ENCODE peak calls at places on chromosomes 16 and 17, in ten cellular contexts. One of them, this sample, is unnamed.

GRCh38 chr16:24275413-24275812 is 19.3 kb downstream of the CACNG3 start:
- DNase-seq in stimulated activated CD8-positive, alpha-beta memory T cell treated with anti-CD3 and anti-CD28 coated beads, Interleukin-4, amount 100 ng/mL, for 24 hours: no peak
- DNase-seq in stimulated activated CD4-positive, alpha-beta T cell treated with anti-CD3 and anti-CD28 coated beads, Interleukin-2, amount 100 ng/mL, for 4 hours: no peak
- DNase-seq in activated gamma-delta T cell treated with anti-CD3 and anti-CD28 coated beads, Interleukin-2, amount 50 U/mL, for 16 hours: no peak
- DNase-seq in AML-193: no peak
- DNase-seq in GM18507: no peak
- DNase-seq in activated CD4-positive, alpha-beta T cell treated with anti-CD3 and anti-CD28 coated beads for 48 hours: no peak
- DNase-seq in T-helper 17 cell: no peak
- DNase-seq in smooth muscle cell of the brain vasculature: no peak
- DNase-seq in skeletal muscle cell: no peak
- DNase-seq in this sample: no peak

GRCh38 chr16:29154676-29155121 is 169.8 kb downstream of the LAT start:
- DNase-seq in stimulated activated CD8-positive, alpha-beta memory T cell treated with anti-CD3 and anti-CD28 coated beads, Interleukin-4, amount 100 ng/mL, for 24 hours: no peak
- DNase-seq in stimulated activated CD4-positive, alpha-beta T cell treated with anti-CD3 and anti-CD28 coated beads, Interleukin-2, amount 100 ng/mL, for 4 hours: no peak
- DNase-seq in activated gamma-delta T cell treated with anti-CD3 and anti-CD28 coated beads, Interleukin-2, amount 50 U/mL, for 16 hours: no peak
- DNase-seq in AML-193: no peak
- DNase-seq in GM18507: no peak
- DNase-seq in activated CD4-positive, alpha-beta T cell treated with anti-CD3 and anti-CD28 coated beads for 48 hours: peak
- DNase-seq in T-helper 17 cell: no peak
- DNase-seq in smooth muscle cell of the brain vasculature: no peak
- DNase-seq in skeletal muscle cell: no peak
- DNase-seq in this sample: no peak

GRCh38 chr16:66774981-66775380 is 23.6 kb upstream of the DYNC1LI2 start:
- DNase-seq in stimulated activated CD8-positive, alpha-beta memory T cell treated with anti-CD3 and anti-CD28 coated beads, Interleukin-4, amount 100 ng/mL, for 24 hours: no peak
- DNase-seq in stimulated activated CD4-positive, alpha-beta T cell treated with anti-CD3 and anti-CD28 coated beads, Interleukin-2, amount 100 ng/mL, for 4 hours: no peak
- DNase-seq in activated gamma-delta T cell treated with anti-CD3 and anti-CD28 coated beads, Interleukin-2, amount 50 U/mL, for 16 hours: no peak
- DNase-seq in AML-193: no peak
- DNase-seq in GM18507: no peak
- DNase-seq in activated CD4-positive, alpha-beta T cell treated with anti-CD3 and anti-CD28 coated beads for 48 hours: no peak
- DNase-seq in T-helper 17 cell: no peak
- DNase-seq in smooth muscle cell of the brain vasculature: no peak
- DNase-seq in skeletal muscle cell: no peak
- DNase-seq in this sample: no peak

GRCh38 chr17:13135496-13135895 is 117.7 kb upstream of the ELAC2 start:
- DNase-seq in stimulated activated CD8-positive, alpha-beta memory T cell treated with anti-CD3 and anti-CD28 coated beads, Interleukin-4, amount 100 ng/mL, for 24 hours: no peak
- DNase-seq in stimulated activated CD4-positive, alpha-beta T cell treated with anti-CD3 and anti-CD28 coated beads, Interleukin-2, amount 100 ng/mL, for 4 hours: no peak
- DNase-seq in activated gamma-delta T cell treated with anti-CD3 and anti-CD28 coated beads, Interleukin-2, amount 50 U/mL, for 16 hours: no peak
- DNase-seq in AML-193: no peak
- DNase-seq in GM18507: no peak
- DNase-seq in activated CD4-positive, alpha-beta T cell treated with anti-CD3 and anti-CD28 coated beads for 48 hours: no peak
- DNase-seq in T-helper 17 cell: no peak
- DNase-seq in smooth muscle cell of the brain vasculature: no peak
- DNase-seq in skeletal muscle cell: no peak
- DNase-seq in this sample: no peak

GRCh38 chr17:43814714-43815113 is 18.2 kb downstream of the MPP3 start:
- DNase-seq in stimulated activated CD8-positive, alpha-beta memory T cell treated with anti-CD3 and anti-CD28 coated beads, Interleukin-4, amount 100 ng/mL, for 24 hours: no peak
- DNase-seq in stimulated activated CD4-positive, alpha-beta T cell treated with anti-CD3 and anti-CD28 coated beads, Interleukin-2, amount 100 ng/mL, for 4 hours: no peak
- DNase-seq in activated gamma-delta T cell treated with anti-CD3 and anti-CD28 coated beads, Interleukin-2, amount 50 U/mL, for 16 hours: no peak
- DNase-seq in AML-193: no peak
- DNase-seq in GM18507: no peak
- DNase-seq in activated CD4-positive, alpha-beta T cell treated with anti-CD3 and anti-CD28 coated beads for 48 hours: no peak
- DNase-seq in T-helper 17 cell: no peak
- DNase-seq in smooth muscle cell of the brain vasculature: peak
- DNase-seq in skeletal muscle cell: peak
- DNase-seq in this sample: no peak

GRCh38 chr17:82772026-82772425 is 20.2 kb downstream of the TBCD start:
- DNase-seq in stimulated activated CD8-positive, alpha-beta memory T cell treated with anti-CD3 and anti-CD28 coated beads, Interleukin-4, amount 100 ng/mL, for 24 hours: no peak
- DNase-seq in stimulated activated CD4-positive, alpha-beta T cell treated with anti-CD3 and anti-CD28 coated beads, Interleukin-2, amount 100 ng/mL, for 4 hours: no peak
- DNase-seq in activated gamma-delta T cell treated with anti-CD3 and anti-CD28 coated beads, Interleukin-2, amount 50 U/mL, for 16 hours: no peak
- DNase-seq in AML-193: no peak
- DNase-seq in GM18507: no peak
- DNase-seq in activated CD4-positive, alpha-beta T cell treated with anti-CD3 and anti-CD28 coated beads for 48 hours: no peak
- DNase-seq in T-helper 17 cell: no peak
- DNase-seq in smooth muscle cell of the brain vasculature: no peak
- DNase-seq in skeletal muscle cell: no peak
- DNase-seq in this sample: no peak

GRCh38 chr16:1782408-1783247 is at the start of the genes NUBP2 and SPSB3:
- DNase-seq in stimulated activated CD8-positive, alpha-beta memory T cell treated with anti-CD3 and anti-CD28 coated beads, Interleukin-4, amount 100 ng/mL, for 24 hours: peak
- DNase-seq in stimulated activated CD4-positive, alpha-beta T cell treated with anti-CD3 and anti-CD28 coated beads, Interleukin-2, amount 100 ng/mL, for 4 hours: peak
- DNase-seq in activated gamma-delta T cell treated with anti-CD3 and anti-CD28 coated beads, Interleukin-2, amount 50 U/mL, for 16 hours: peak
- DNase-seq in AML-193: peak
- DNase-seq in GM18507: peak
- DNase-seq in activated CD4-positive, alpha-beta T cell treated with anti-CD3 and anti-CD28 coated beads for 48 hours: peak
- DNase-seq in T-helper 17 cell: peak
- DNase-seq in smooth muscle cell of the brain vasculature: peak
- DNase-seq in skeletal muscle cell: peak
- DNase-seq in this sample: peak

GRCh38 chr17:2050246-2050866 is 4.5 kb upstream of the HIC1 start:
- DNase-seq in stimulated activated CD8-positive, alpha-beta memory T cell treated with anti-CD3 and anti-CD28 coated beads, Interleukin-4, amount 100 ng/mL, for 24 hours: peak
- DNase-seq in stimulated activated CD4-positive, alpha-beta T cell treated with anti-CD3 and anti-CD28 coated beads, Interleukin-2, amount 100 ng/mL, for 4 hours: peak
- DNase-seq in activated gamma-delta T cell treated with anti-CD3 and anti-CD28 coated beads, Interleukin-2, amount 50 U/mL, for 16 hours: peak
- DNase-seq in AML-193: no peak
- DNase-seq in GM18507: no peak
- DNase-seq in activated CD4-positive, alpha-beta T cell treated with anti-CD3 and anti-CD28 coated beads for 48 hours: peak
- DNase-seq in T-helper 17 cell: peak
- DNase-seq in smooth muscle cell of the brain vasculature: no peak
- DNase-seq in skeletal muscle cell: no peak
- DNase-seq in this sample: peak

GRCh38 chr16:31181102-31181830 is 1.3 kb downstream of the FUS start:
- DNase-seq in stimulated activated CD8-positive, alpha-beta memory T cell treated with anti-CD3 and anti-CD28 coated beads, Interleukin-4, amount 100 ng/mL, for 24 hours: no peak
- DNase-seq in stimulated activated CD4-positive, alpha-beta T cell treated with anti-CD3 and anti-CD28 coated beads, Interleukin-2, amount 100 ng/mL, for 4 hours: no peak
- DNase-seq in activated gamma-delta T cell treated with anti-CD3 and anti-CD28 coated beads, Interleukin-2, amount 50 U/mL, for 16 hours: no peak
- DNase-seq in AML-193: peak
- DNase-seq in GM18507: no peak
- DNase-seq in activated CD4-positive, alpha-beta T cell treated with anti-CD3 and anti-CD28 coated beads for 48 hours: peak
- DNase-seq in T-helper 17 cell: no peak
- DNase-seq in smooth muscle cell of the brain vasculature: no peak
- DNase-seq in skeletal muscle cell: no peak
- DNase-seq in this sample: peak

GRCh38 chr17:5000237-5000639 is 2.5 kb downstream of the KIF1C start:
- DNase-seq in stimulated activated CD8-positive, alpha-beta memory T cell treated with anti-CD3 and anti-CD28 coated beads, Interleukin-4, amount 100 ng/mL, for 24 hours: no peak
- DNase-seq in stimulated activated CD4-positive, alpha-beta T cell treated with anti-CD3 and anti-CD28 coated beads, Interleukin-2, amount 100 ng/mL, for 4 hours: no peak
- DNase-seq in activated gamma-delta T cell treated with anti-CD3 and anti-CD28 coated beads, Interleukin-2, amount 50 U/mL, for 16 hours: no peak
- DNase-seq in AML-193: no peak
- DNase-seq in GM18507: no peak
- DNase-seq in activated CD4-positive, alpha-beta T cell treated with anti-CD3 and anti-CD28 coated beads for 48 hours: no peak
- DNase-seq in T-helper 17 cell: no peak
- DNase-seq in smooth muscle cell of the brain vasculature: no peak
- DNase-seq in skeletal muscle cell: no peak
- DNase-seq in this sample: no peak

GRCh38 chr16:54774768-54775167 is 155.9 kb upstream of the IRX5 start:
- DNase-seq in stimulated activated CD8-positive, alpha-beta memory T cell treated with anti-CD3 and anti-CD28 coated beads, Interleukin-4, amount 100 ng/mL, for 24 hours: no peak
- DNase-seq in stimulated activated CD4-positive, alpha-beta T cell treated with anti-CD3 and anti-CD28 coated beads, Interleukin-2, amount 100 ng/mL, for 4 hours: no peak
- DNase-seq in activated gamma-delta T cell treated with anti-CD3 and anti-CD28 coated beads, Interleukin-2, amount 50 U/mL, for 16 hours: no peak
- DNase-seq in AML-193: no peak
- DNase-seq in GM18507: no peak
- DNase-seq in activated CD4-positive, alpha-beta T cell treated with anti-CD3 and anti-CD28 coated beads for 48 hours: no peak
- DNase-seq in T-helper 17 cell: no peak
- DNase-seq in smooth muscle cell of the brain vasculature: no peak
- DNase-seq in skeletal muscle cell: no peak
- DNase-seq in this sample: no peak

GRCh38 chr17:49063652-49064051 is 66.5 kb downstream of the IGF2BP1 start:
- DNase-seq in stimulated activated CD8-positive, alpha-beta memory T cell treated with anti-CD3 and anti-CD28 coated beads, Interleukin-4, amount 100 ng/mL, for 24 hours: no peak
- DNase-seq in stimulated activated CD4-positive, alpha-beta T cell treated with anti-CD3 and anti-CD28 coated beads, Interleukin-2, amount 100 ng/mL, for 4 hours: no peak
- DNase-seq in activated gamma-delta T cell treated with anti-CD3 and anti-CD28 coated beads, Interleukin-2, amount 50 U/mL, for 16 hours: no peak
- DNase-seq in AML-193: no peak
- DNase-seq in GM18507: no peak
- DNase-seq in activated CD4-positive, alpha-beta T cell treated with anti-CD3 and anti-CD28 coated beads for 48 hours: no peak
- DNase-seq in T-helper 17 cell: no peak
- DNase-seq in smooth muscle cell of the brain vasculature: no peak
- DNase-seq in skeletal muscle cell: no peak
- DNase-seq in this sample: no peak

GRCh38 chr17:58176200-58176599 is 9.4 kb downstream of the OR4D2 start:
- DNase-seq in stimulated activated CD8-positive, alpha-beta memory T cell treated with anti-CD3 and anti-CD28 coated beads, Interleukin-4, amount 100 ng/mL, for 24 hours: no peak
- DNase-seq in stimulated activated CD4-positive, alpha-beta T cell treated with anti-CD3 and anti-CD28 coated beads, Interleukin-2, amount 100 ng/mL, for 4 hours: no peak
- DNase-seq in activated gamma-delta T cell treated with anti-CD3 and anti-CD28 coated beads, Interleukin-2, amount 50 U/mL, for 16 hours: no peak
- DNase-seq in AML-193: no peak
- DNase-seq in GM18507: no peak
- DNase-seq in activated CD4-positive, alpha-beta T cell treated with anti-CD3 and anti-CD28 coated beads for 48 hours: no peak
- DNase-seq in T-helper 17 cell: no peak
- DNase-seq in smooth muscle cell of the brain vasculature: no peak
- DNase-seq in skeletal muscle cell: no peak
- DNase-seq in this sample: no peak

GRCh38 chr17:68288375-68288774 is 2.6 kb downstream of the SLC16A6 start:
- DNase-seq in stimulated activated CD8-positive, alpha-beta memory T cell treated with anti-CD3 and anti-CD28 coated beads, Interleukin-4, amount 100 ng/mL, for 24 hours: no peak
- DNase-seq in stimulated activated CD4-positive, alpha-beta T cell treated with anti-CD3 and anti-CD28 coated beads, Interleukin-2, amount 100 ng/mL, for 4 hours: no peak
- DNase-seq in activated gamma-delta T cell treated with anti-CD3 and anti-CD28 coated beads, Interleukin-2, amount 50 U/mL, for 16 hours: no peak
- DNase-seq in AML-193: peak
- DNase-seq in GM18507: peak
- DNase-seq in activated CD4-positive, alpha-beta T cell treated with anti-CD3 and anti-CD28 coated beads for 48 hours: no peak
- DNase-seq in T-helper 17 cell: no peak
- DNase-seq in smooth muscle cell of the brain vasculature: no peak
- DNase-seq in skeletal muscle cell: no peak
- DNase-seq in this sample: no peak

GRCh38 chr16:2507052-2507678 is 6.6 kb upstream of the ATP6V0C start:
- DNase-seq in stimulated activated CD8-positive, alpha-beta memory T cell treated with anti-CD3 and anti-CD28 coated beads, Interleukin-4, amount 100 ng/mL, for 24 hours: no peak
- DNase-seq in stimulated activated CD4-positive, alpha-beta T cell treated with anti-CD3 and anti-CD28 coated beads, Interleukin-2, amount 100 ng/mL, for 4 hours: no peak
- DNase-seq in activated gamma-delta T cell treated with anti-CD3 and anti-CD28 coated beads, Interleukin-2, amount 50 U/mL, for 16 hours: no peak
- DNase-seq in AML-193: no peak
- DNase-seq in GM18507: no peak
- DNase-seq in activated CD4-positive, alpha-beta T cell treated with anti-CD3 and anti-CD28 coated beads for 48 hours: no peak
- DNase-seq in T-helper 17 cell: no peak
- DNase-seq in smooth muscle cell of the brain vasculature: no peak
- DNase-seq in skeletal muscle cell: no peak
- DNase-seq in this sample: no peak

GRCh38 chr16:79808731-79809130 is 208.2 kb upstream of the MAF start:
- DNase-seq in stimulated activated CD8-positive, alpha-beta memory T cell treated with anti-CD3 and anti-CD28 coated beads, Interleukin-4, amount 100 ng/mL, for 24 hours: no peak
- DNase-seq in stimulated activated CD4-positive, alpha-beta T cell treated with anti-CD3 and anti-CD28 coated beads, Interleukin-2, amount 100 ng/mL, for 4 hours: no peak
- DNase-seq in activated gamma-delta T cell treated with anti-CD3 and anti-CD28 coated beads, Interleukin-2, amount 50 U/mL, for 16 hours: no peak
- DNase-seq in AML-193: no peak
- DNase-seq in GM18507: no peak
- DNase-seq in activated CD4-positive, alpha-beta T cell treated with anti-CD3 and anti-CD28 coated beads for 48 hours: no peak
- DNase-seq in T-helper 17 cell: no peak
- DNase-seq in smooth muscle cell of the brain vasculature: no peak
- DNase-seq in skeletal muscle cell: no peak
- DNase-seq in this sample: no peak

GRCh38 chr17:11144358-11145233 is 96.4 kb upstream of the SHISA6 start:
- DNase-seq in stimulated activated CD8-positive, alpha-beta memory T cell treated with anti-CD3 and anti-CD28 coated beads, Interleukin-4, amount 100 ng/mL, for 24 hours: no peak
- DNase-seq in stimulated activated CD4-positive, alpha-beta T cell treated with anti-CD3 and anti-CD28 coated beads, Interleukin-2, amount 100 ng/mL, for 4 hours: no peak
- DNase-seq in activated gamma-delta T cell treated with anti-CD3 and anti-CD28 coated beads, Interleukin-2, amount 50 U/mL, for 16 hours: no peak
- DNase-seq in AML-193: no peak
- DNase-seq in GM18507: no peak
- DNase-seq in activated CD4-positive, alpha-beta T cell treated with anti-CD3 and anti-CD28 coated beads for 48 hours: peak
- DNase-seq in T-helper 17 cell: no peak
- DNase-seq in smooth muscle cell of the brain vasculature: no peak
- DNase-seq in skeletal muscle cell: no peak
- DNase-seq in this sample: no peak

GRCh38 chr17:7340179-7340578 is 3.9 kb downstream of the ACAP1 start:
- DNase-seq in stimulated activated CD8-positive, alpha-beta memory T cell treated with anti-CD3 and anti-CD28 coated beads, Interleukin-4, amount 100 ng/mL, for 24 hours: no peak
- DNase-seq in stimulated activated CD4-positive, alpha-beta T cell treated with anti-CD3 and anti-CD28 coated beads, Interleukin-2, amount 100 ng/mL, for 4 hours: no peak
- DNase-seq in activated gamma-delta T cell treated with anti-CD3 and anti-CD28 coated beads, Interleukin-2, amount 50 U/mL, for 16 hours: no peak
- DNase-seq in AML-193: no peak
- DNase-seq in GM18507: no peak
- DNase-seq in activated CD4-positive, alpha-beta T cell treated with anti-CD3 and anti-CD28 coated beads for 48 hours: no peak
- DNase-seq in T-helper 17 cell: no peak
- DNase-seq in smooth muscle cell of the brain vasculature: no peak
- DNase-seq in skeletal muscle cell: no peak
- DNase-seq in this sample: no peak

GRCh38 chr16:85089485-85089884 is 22.8 kb downstream of the CIBAR2 start:
- DNase-seq in stimulated activated CD8-positive, alpha-beta memory T cell treated with anti-CD3 and anti-CD28 coated beads, Interleukin-4, amount 100 ng/mL, for 24 hours: no peak
- DNase-seq in stimulated activated CD4-positive, alpha-beta T cell treated with anti-CD3 and anti-CD28 coated beads, Interleukin-2, amount 100 ng/mL, for 4 hours: no peak
- DNase-seq in activated gamma-delta T cell treated with anti-CD3 and anti-CD28 coated beads, Interleukin-2, amount 50 U/mL, for 16 hours: no peak
- DNase-seq in AML-193: no peak
- DNase-seq in GM18507: no peak
- DNase-seq in activated CD4-positive, alpha-beta T cell treated with anti-CD3 and anti-CD28 coated beads for 48 hours: no peak
- DNase-seq in T-helper 17 cell: no peak
- DNase-seq in smooth muscle cell of the brain vasculature: no peak
- DNase-seq in skeletal muscle cell: no peak
- DNase-seq in this sample: no peak

GRCh38 chr17:17412331-17412730 is 64.5 kb upstream of the MED9 start:
- DNase-seq in stimulated activated CD8-positive, alpha-beta memory T cell treated with anti-CD3 and anti-CD28 coated beads, Interleukin-4, amount 100 ng/mL, for 24 hours: no peak
- DNase-seq in stimulated activated CD4-positive, alpha-beta T cell treated with anti-CD3 and anti-CD28 coated beads, Interleukin-2, amount 100 ng/mL, for 4 hours: no peak
- DNase-seq in activated gamma-delta T cell treated with anti-CD3 and anti-CD28 coated beads, Interleukin-2, amount 50 U/mL, for 16 hours: no peak
- DNase-seq in AML-193: no peak
- DNase-seq in GM18507: no peak
- DNase-seq in activated CD4-positive, alpha-beta T cell treated with anti-CD3 and anti-CD28 coated beads for 48 hours: no peak
- DNase-seq in T-helper 17 cell: no peak
- DNase-seq in smooth muscle cell of the brain vasculature: no peak
- DNase-seq in skeletal muscle cell: peak
- DNase-seq in this sample: no peak

GRCh38 chr17:79026345-79027273 is 2.6 kb downstream of the C1QTNF1 start:
- DNase-seq in stimulated activated CD8-positive, alpha-beta memory T cell treated with anti-CD3 and anti-CD28 coated beads, Interleukin-4, amount 100 ng/mL, for 24 hours: no peak
- DNase-seq in stimulated activated CD4-positive, alpha-beta T cell treated with anti-CD3 and anti-CD28 coated beads, Interleukin-2, amount 100 ng/mL, for 4 hours: no peak
- DNase-seq in activated gamma-delta T cell treated with anti-CD3 and anti-CD28 coated beads, Interleukin-2, amount 50 U/mL, for 16 hours: no peak
- DNase-seq in AML-193: no peak
- DNase-seq in GM18507: no peak
- DNase-seq in activated CD4-positive, alpha-beta T cell treated with anti-CD3 and anti-CD28 coated beads for 48 hours: no peak
- DNase-seq in T-helper 17 cell: no peak
- DNase-seq in smooth muscle cell of the brain vasculature: no peak
- DNase-seq in skeletal muscle cell: no peak
- DNase-seq in this sample: no peak

GRCh38 chr16:14353340-14353739 is 276.7 kb downstream of the PARN start:
- DNase-seq in stimulated activated CD8-positive, alpha-beta memory T cell treated with anti-CD3 and anti-CD28 coated beads, Interleukin-4, amount 100 ng/mL, for 24 hours: no peak
- DNase-seq in stimulated activated CD4-positive, alpha-beta T cell treated with anti-CD3 and anti-CD28 coated beads, Interleukin-2, amount 100 ng/mL, for 4 hours: no peak
- DNase-seq in activated gamma-delta T cell treated with anti-CD3 and anti-CD28 coated beads, Interleukin-2, amount 50 U/mL, for 16 hours: no peak
- DNase-seq in AML-193: no peak
- DNase-seq in GM18507: no peak
- DNase-seq in activated CD4-positive, alpha-beta T cell treated with anti-CD3 and anti-CD28 coated beads for 48 hours: no peak
- DNase-seq in T-helper 17 cell: no peak
- DNase-seq in smooth muscle cell of the brain vasculature: no peak
- DNase-seq in skeletal muscle cell: no peak
- DNase-seq in this sample: no peak

GRCh38 chr17:20300399-20301037 is 166.8 kb downstream of the LGALS9B start:
- DNase-seq in stimulated activated CD8-positive, alpha-beta memory T cell treated with anti-CD3 and anti-CD28 coated beads, Interleukin-4, amount 100 ng/mL, for 24 hours: no peak
- DNase-seq in stimulated activated CD4-positive, alpha-beta T cell treated with anti-CD3 and anti-CD28 coated beads, Interleukin-2, amount 100 ng/mL, for 4 hours: no peak
- DNase-seq in activated gamma-delta T cell treated with anti-CD3 and anti-CD28 coated beads, Interleukin-2, amount 50 U/mL, for 16 hours: no peak
- DNase-seq in AML-193: no peak
- DNase-seq in GM18507: no peak
- DNase-seq in activated CD4-positive, alpha-beta T cell treated with anti-CD3 and anti-CD28 coated beads for 48 hours: no peak
- DNase-seq in T-helper 17 cell: no peak
- DNase-seq in smooth muscle cell of the brain vasculature: no peak
- DNase-seq in skeletal muscle cell: peak
- DNase-seq in this sample: no peak

GRCh38 chr16:81875461-81875860 is 96.4 kb downstream of the PLCG2 start:
- DNase-seq in stimulated activated CD8-positive, alpha-beta memory T cell treated with anti-CD3 and anti-CD28 coated beads, Interleukin-4, amount 100 ng/mL, for 24 hours: no peak
- DNase-seq in stimulated activated CD4-positive, alpha-beta T cell treated with anti-CD3 and anti-CD28 coated beads, Interleukin-2, amount 100 ng/mL, for 4 hours: no peak
- DNase-seq in activated gamma-delta T cell treated with anti-CD3 and anti-CD28 coated beads, Interleukin-2, amount 50 U/mL, for 16 hours: no peak
- DNase-seq in AML-193: no peak
- DNase-seq in GM18507: no peak
- DNase-seq in activated CD4-positive, alpha-beta T cell treated with anti-CD3 and anti-CD28 coated beads for 48 hours: no peak
- DNase-seq in T-helper 17 cell: no peak
- DNase-seq in smooth muscle cell of the brain vasculature: no peak
- DNase-seq in skeletal muscle cell: no peak
- DNase-seq in this sample: no peak

GRCh38 chr16:10941127-10941933 is 938 bp downstream of the DEXI start:
- DNase-seq in stimulated activated CD8-positive, alpha-beta memory T cell treated with anti-CD3 and anti-CD28 coated beads, Interleukin-4, amount 100 ng/mL, for 24 hours: no peak
- DNase-seq in stimulated activated CD4-positive, alpha-beta T cell treated with anti-CD3 and anti-CD28 coated beads, Interleukin-2, amount 100 ng/mL, for 4 hours: no peak
- DNase-seq in activated gamma-delta T cell treated with anti-CD3 and anti-CD28 coated beads, Interleukin-2, amount 50 U/mL, for 16 hours: no peak
- DNase-seq in AML-193: no peak
- DNase-seq in GM18507: no peak
- DNase-seq in activated CD4-positive, alpha-beta T cell treated with anti-CD3 and anti-CD28 coated beads for 48 hours: peak
- DNase-seq in T-helper 17 cell: no peak
- DNase-seq in smooth muscle cell of the brain vasculature: no peak
- DNase-seq in skeletal muscle cell: no peak
- DNase-seq in this sample: no peak

GRCh38 chr17:53896047-53896446 is 73.3 kb downstream of the KIF2B start:
- DNase-seq in stimulated activated CD8-positive, alpha-beta memory T cell treated with anti-CD3 and anti-CD28 coated beads, Interleukin-4, amount 100 ng/mL, for 24 hours: no peak
- DNase-seq in stimulated activated CD4-positive, alpha-beta T cell treated with anti-CD3 and anti-CD28 coated beads, Interleukin-2, amount 100 ng/mL, for 4 hours: no peak
- DNase-seq in activated gamma-delta T cell treated with anti-CD3 and anti-CD28 coated beads, Interleukin-2, amount 50 U/mL, for 16 hours: no peak
- DNase-seq in AML-193: peak
- DNase-seq in GM18507: no peak
- DNase-seq in activated CD4-positive, alpha-beta T cell treated with anti-CD3 and anti-CD28 coated beads for 48 hours: no peak
- DNase-seq in T-helper 17 cell: no peak
- DNase-seq in smooth muscle cell of the brain vasculature: no peak
- DNase-seq in skeletal muscle cell: no peak
- DNase-seq in this sample: no peak

GRCh38 chr16:24887472-24887871 is 41.7 kb downstream of the SLC5A11 start:
- DNase-seq in stimulated activated CD8-positive, alpha-beta memory T cell treated with anti-CD3 and anti-CD28 coated beads, Interleukin-4, amount 100 ng/mL, for 24 hours: no peak
- DNase-seq in stimulated activated CD4-positive, alpha-beta T cell treated with anti-CD3 and anti-CD28 coated beads, Interleukin-2, amount 100 ng/mL, for 4 hours: no peak
- DNase-seq in activated gamma-delta T cell treated with anti-CD3 and anti-CD28 coated beads, Interleukin-2, amount 50 U/mL, for 16 hours: no peak
- DNase-seq in AML-193: no peak
- DNase-seq in GM18507: no peak
- DNase-seq in activated CD4-positive, alpha-beta T cell treated with anti-CD3 and anti-CD28 coated beads for 48 hours: no peak
- DNase-seq in T-helper 17 cell: no peak
- DNase-seq in smooth muscle cell of the brain vasculature: no peak
- DNase-seq in skeletal muscle cell: no peak
- DNase-seq in this sample: no peak

GRCh38 chr17:29358421-29358820 is 31.7 kb upstream of the TAOK1 start:
- DNase-seq in stimulated activated CD8-positive, alpha-beta memory T cell treated with anti-CD3 and anti-CD28 coated beads, Interleukin-4, amount 100 ng/mL, for 24 hours: no peak
- DNase-seq in stimulated activated CD4-positive, alpha-beta T cell treated with anti-CD3 and anti-CD28 coated beads, Interleukin-2, amount 100 ng/mL, for 4 hours: no peak
- DNase-seq in activated gamma-delta T cell treated with anti-CD3 and anti-CD28 coated beads, Interleukin-2, amount 50 U/mL, for 16 hours: no peak
- DNase-seq in AML-193: no peak
- DNase-seq in GM18507: no peak
- DNase-seq in activated CD4-positive, alpha-beta T cell treated with anti-CD3 and anti-CD28 coated beads for 48 hours: no peak
- DNase-seq in T-helper 17 cell: no peak
- DNase-seq in smooth muscle cell of the brain vasculature: no peak
- DNase-seq in skeletal muscle cell: no peak
- DNase-seq in this sample: no peak